ENCODE peak calls at places on chromosomes 13 and 19, in five cellular contexts. Y is HEK293T, O is substantia nigra, R is glomerular endothelial cell, K is A172. L is an unnamed sample.

GRCh38 chr19:32674153-32674958 is 624 bp downstream of the ANKRD27 start:
- DNase-seq in O (no peak), R (no peak), K (no peak), Y (no peak), L (peak)

GRCh38 chr13:27607125-27607524 is 13.2 kb downstream of the LNX2 start:
- DNase-seq in R (peak), Y (no peak), K (peak), O (no peak), L (no peak)

GRCh38 chr19:11208526-11209471 is 11.5 kb upstream of the KANK2 start:
- DNase-seq in Y (no peak), K (no peak), R (no peak), O (no peak), L (peak)

GRCh38 chr13:32639502-32640105 is 53.4 kb downstream of the PDS5B start:
- DNase-seq in O (no peak), Y (peak), R (peak), K (peak), L (peak)

GRCh38 chr13:63184693-63185092 is 1769.0 kb upstream of the PCDH20 start:
- DNase-seq in Y (no peak), K (peak), R (no peak), O (no peak), L (no peak)

GRCh38 chr13:39185326-39185725 is 147.1 kb downstream of the NHLRC3 start:
- DNase-seq in R (no peak), K (no peak), O (no peak), Y (no peak), L (no peak)

GRCh38 chr13:100512422-100512821 is 76.2 kb downstream of the GGACT start:
- DNase-seq in O (no peak), Y (no peak), R (no peak), K (peak), L (no peak)

GRCh38 chr19:29325241-29325975 is 112.5 kb upstream of the UQCRFS1 start:
- DNase-seq in R (no peak), Y (no peak), O (no peak), K (no peak), L (no peak)

GRCh38 chr13:20902438-20903163 is at the start of gene XPO4:
- DNase-seq in Y (peak), O (peak), R (no peak), K (peak), L (peak)

GRCh38 chr19:10562609-10563008 is 3.2 kb downstream of the KRI1 start:
- DNase-seq in R (no peak), K (no peak), Y (no peak), O (no peak), L (no peak)

GRCh38 chr13:93224545-93224944 is 2.1 kb upstream of the GPC6 start:
- DNase-seq in K (peak), R (no peak), O (no peak), Y (no peak), L (no peak)

GRCh38 chr13:100464006-100464405 is 124.6 kb downstream of the GGACT start:
- DNase-seq in O (no peak), Y (no peak), R (no peak), K (no peak), L (no peak)

GRCh38 chr13:42594577-42595571 is 20.9 kb downstream of the TNFSF11 start:
- DNase-seq in R (peak), K (peak), Y (peak), O (no peak), L (peak)

GRCh38 chr19:51810228-51810627 is 15.3 kb downstream of the FPR3 start:
- DNase-seq in O (no peak), K (peak), R (no peak), Y (no peak), L (no peak)

GRCh38 chr19:5436101-5436947 is 18.9 kb upstream of the ZNRF4 start:
- DNase-seq in R (no peak), K (peak), O (no peak), Y (peak), L (no peak)

GRCh38 chr19:54612428-54612827 is 17.9 kb upstream of the LILRB1 start:
- DNase-seq in O (no peak), Y (no peak), K (no peak), R (no peak), L (no peak)

GRCh38 chr19:3275068-3275582 is 50.7 kb downstream of the CELF5 start:
- DNase-seq in R (no peak), O (no peak), Y (peak), K (peak), L (peak)

GRCh38 chr13:45466359-45466758 is 1.6 kb downstream of the COG3 start:
- DNase-seq in Y (no peak), R (no peak), O (no peak), K (no peak), L (no peak)

GRCh38 chr19:409515-410242 is 732 bp upstream of the C2CD4C start:
- DNase-seq in R (no peak), Y (no peak), K (no peak), O (no peak), L (peak)

GRCh38 chr13:42049454-42049780 is 969 bp downstream of the DGKH start:
- DNase-seq in R (no peak), Y (no peak), K (no peak), O (no peak), L (no peak)

GRCh38 chr19:14629557-14629956 is 45.1 kb downstream of the ADGRE3 start:
- DNase-seq in O (no peak), K (no peak), Y (no peak), R (no peak), L (no peak)

GRCh38 chr19:38409631-38410133 is 6.8 kb downstream of the FAM98C start:
- DNase-seq in Y (no peak), R (no peak), O (no peak), K (peak), L (no peak)

GRCh38 chr13:29369060-29369743 is 226.3 kb downstream of the SLC7A1 start:
- DNase-seq in O (no peak), Y (peak), K (peak), R (peak), L (peak)

GRCh38 chr13:23844132-23844531 is 45.1 kb downstream of the MIPEP start:
- DNase-seq in K (no peak), O (no peak), R (no peak), Y (no peak), L (no peak)

GRCh38 chr19:48618278-48618915 is 581 bp downstream of the RPL18 start:
- DNase-seq in Y (no peak), O (no peak), R (no peak), K (no peak), L (no peak)

GRCh38 chr19:7152568-7152967 is 83.1 kb downstream of the ZNF557 start:
- DNase-seq in Y (no peak), O (no peak), R (no peak), K (no peak), L (peak)

GRCh38 chr19:38850976-38851621 is 1.3 kb upstream of the HNRNPL start:
- DNase-seq in K (no peak), R (no peak), O (no peak), Y (no peak), L (no peak)

GRCh38 chr13:73168993-73169401 is 110.2 kb downstream of the KLF5 start:
- DNase-seq in R (no peak), Y (no peak), K (no peak), O (no peak), L (no peak)

GRCh38 chr19:7917292-7918061 is 2.7 kb upstream of the SNAPC2 start:
- DNase-seq in R (no peak), O (no peak), Y (no peak), K (no peak), L (no peak)

GRCh38 chr19:46466536-46467199 is 4.7 kb downstream of the PNMA8A start:
- DNase-seq in Y (no peak), R (no peak), O (no peak), K (peak), L (peak)

GRCh38 chr13:28753208-28753892 is 34.6 kb upstream of the SLC46A3 start:
- DNase-seq in O (no peak), Y (peak), R (peak), K (peak), L (no peak)

GRCh38 chr19:16654151-16654550 is 5.8 kb downstream of the SMIM7 start:
- DNase-seq in K (peak), R (no peak), Y (peak), O (no peak), L (peak)